ENCODE peak calls at places on chromosomes 13 and 19, in four cellular contexts. One of them, this sample, is unnamed.

GRCh38 chr13:112679381-112679780 is 10.5 kb upstream of the ATP11A start:
- DNase-seq in keratinocyte: no peak
- DNase-seq in HFFc6: no peak
- DNase-seq in cardiac fibroblast: no peak
- DNase-seq in this sample: peak

GRCh38 chr19:20664917-20665781 is 3.8 kb upstream of the ZNF626 start:
- DNase-seq in HFFc6: no peak
- DNase-seq in cardiac fibroblast: peak
- DNase-seq in keratinocyte: no peak
- DNase-seq in this sample: peak

GRCh38 chr19:10018219-10018618 is 4.9 kb downstream of the RDH8 start:
- DNase-seq in keratinocyte: no peak
- DNase-seq in HFFc6: peak
- DNase-seq in cardiac fibroblast: no peak
- DNase-seq in this sample: no peak

GRCh38 chr19:40596608-40597328 is 4.4 kb upstream of the LTBP4 start:
- DNase-seq in HFFc6: peak
- DNase-seq in keratinocyte: no peak
- DNase-seq in cardiac fibroblast: peak
- DNase-seq in this sample: peak

GRCh38 chr13:45138282-45138681 is 18.0 kb downstream of the GTF2F2 start:
- DNase-seq in keratinocyte: no peak
- DNase-seq in cardiac fibroblast: no peak
- DNase-seq in HFFc6: no peak
- DNase-seq in this sample: no peak

GRCh38 chr13:98824376-98825160 is 72.1 kb upstream of the SLC15A1 start:
- DNase-seq in keratinocyte: no peak
- DNase-seq in cardiac fibroblast: no peak
- DNase-seq in HFFc6: no peak
- DNase-seq in this sample: no peak

GRCh38 chr19:6250024-6250605 is 29.7 kb downstream of the MLLT1 start:
- DNase-seq in cardiac fibroblast: peak
- DNase-seq in keratinocyte: no peak
- DNase-seq in HFFc6: peak
- DNase-seq in this sample: no peak

GRCh38 chr13:26987614-26988013 is 184.0 kb downstream of the USP12 start:
- DNase-seq in HFFc6: no peak
- DNase-seq in keratinocyte: no peak
- DNase-seq in cardiac fibroblast: no peak
- DNase-seq in this sample: no peak

GRCh38 chr13:29693297-29693945 is 97.9 kb upstream of the SLC7A1 start:
- DNase-seq in HFFc6: no peak
- DNase-seq in keratinocyte: no peak
- DNase-seq in cardiac fibroblast: no peak
- DNase-seq in this sample: no peak

GRCh38 chr19:6501740-6502648 is at the start of gene TUBB4A:
- DNase-seq in HFFc6: no peak
- DNase-seq in keratinocyte: no peak
- DNase-seq in cardiac fibroblast: no peak
- DNase-seq in this sample: no peak

GRCh38 chr13:98175823-98176222 is 1.2 kb downstream of the RNF113B start:
- DNase-seq in cardiac fibroblast: no peak
- DNase-seq in keratinocyte: no peak
- DNase-seq in HFFc6: no peak
- DNase-seq in this sample: no peak

GRCh38 chr19:58555369-58555885 is 522 bp upstream of the CHMP2A start:
- DNase-seq in HFFc6: no peak
- DNase-seq in cardiac fibroblast: no peak
- DNase-seq in keratinocyte: no peak
- DNase-seq in this sample: no peak

GRCh38 chr13:112012705-112013085 is 54.3 kb upstream of the SOX1 start:
- DNase-seq in keratinocyte: no peak
- DNase-seq in cardiac fibroblast: no peak
- DNase-seq in HFFc6: no peak
- DNase-seq in this sample: no peak

GRCh38 chr19:3494051-3494450 is 6.4 kb downstream of the DOHH start:
- DNase-seq in keratinocyte: no peak
- DNase-seq in HFFc6: no peak
- DNase-seq in cardiac fibroblast: no peak
- DNase-seq in this sample: no peak

GRCh38 chr19:44401108-44401786 is at the start of gene ZNF285:
- DNase-seq in HFFc6: peak
- DNase-seq in cardiac fibroblast: peak
- DNase-seq in keratinocyte: peak
- DNase-seq in this sample: peak

GRCh38 chr19:55418185-55418584 is 10.6 kb upstream of the UBE2S start:
- DNase-seq in keratinocyte: no peak
- DNase-seq in HFFc6: peak
- DNase-seq in cardiac fibroblast: peak
- DNase-seq in this sample: no peak

GRCh38 chr13:57264965-57265364 is 98.0 kb downstream of the PRR20E start:
- DNase-seq in keratinocyte: no peak
- DNase-seq in HFFc6: no peak
- DNase-seq in cardiac fibroblast: no peak
- DNase-seq in this sample: no peak
- TF ChIP-seq CTCF in keratinocyte: no peak
- TF ChIP-seq CTCF in HFFc6: no peak
- TF ChIP-seq CTCF in cardiac fibroblast: no peak
- TF ChIP-seq CTCF in this sample: no peak

GRCh38 chr13:36509369-36509768 is 77.1 kb downstream of the CCNA1 start:
- DNase-seq in cardiac fibroblast: no peak
- DNase-seq in HFFc6: no peak
- DNase-seq in keratinocyte: no peak
- DNase-seq in this sample: no peak
- TF ChIP-seq CTCF in cardiac fibroblast: peak
- TF ChIP-seq CTCF in HFFc6: no peak
- TF ChIP-seq CTCF in keratinocyte: no peak
- TF ChIP-seq CTCF in this sample: no peak

GRCh38 chr13:22498006-22498405 is 682.8 kb upstream of the SGCG start:
- DNase-seq in keratinocyte: no peak
- DNase-seq in cardiac fibroblast: no peak
- DNase-seq in HFFc6: no peak
- DNase-seq in this sample: no peak

GRCh38 chr13:22499919-22500318 is 680.9 kb upstream of the SGCG start:
- DNase-seq in cardiac fibroblast: no peak
- DNase-seq in keratinocyte: no peak
- DNase-seq in HFFc6: no peak
- DNase-seq in this sample: no peak

GRCh38 chr13:22496803-22497508 is 683.8 kb upstream of the SGCG start:
- DNase-seq in keratinocyte: no peak
- DNase-seq in cardiac fibroblast: no peak
- DNase-seq in HFFc6: no peak
- DNase-seq in this sample: no peak
- TF ChIP-seq CTCF in keratinocyte: no peak
- TF ChIP-seq CTCF in cardiac fibroblast: no peak
- TF ChIP-seq CTCF in HFFc6: no peak
- TF ChIP-seq CTCF in this sample: no peak

GRCh38 chr19:32878988-32879387 is 9.4 kb upstream of the SLC7A9 start:
- DNase-seq in cardiac fibroblast: no peak
- DNase-seq in HFFc6: no peak
- DNase-seq in keratinocyte: no peak
- DNase-seq in this sample: no peak
- TF ChIP-seq CTCF in cardiac fibroblast: no peak
- TF ChIP-seq CTCF in HFFc6: no peak
- TF ChIP-seq CTCF in keratinocyte: no peak
- TF ChIP-seq CTCF in this sample: no peak

GRCh38 chr13:28658539-28658795 is 463 bp upstream of the POMP start:
- DNase-seq in cardiac fibroblast: no peak
- DNase-seq in HFFc6: no peak
- DNase-seq in keratinocyte: no peak
- DNase-seq in this sample: no peak

GRCh38 chr13:28658796-28659610 is at the start of gene POMP:
- DNase-seq in HFFc6: peak
- DNase-seq in keratinocyte: peak
- DNase-seq in cardiac fibroblast: peak
- DNase-seq in this sample: peak

GRCh38 chr13:28659611-28659970 is 661 bp downstream of the POMP start:
- DNase-seq in keratinocyte: no peak
- DNase-seq in cardiac fibroblast: peak
- DNase-seq in HFFc6: peak
- DNase-seq in this sample: no peak

GRCh38 chr13:28655566-28655965 is 3.4 kb upstream of the POMP start:
- DNase-seq in HFFc6: peak
- DNase-seq in keratinocyte: no peak
- DNase-seq in cardiac fibroblast: peak
- DNase-seq in this sample: no peak

GRCh38 chr13:28657784-28658538 is 969 bp upstream of the POMP start:
- DNase-seq in keratinocyte: no peak
- DNase-seq in HFFc6: peak
- DNase-seq in cardiac fibroblast: peak
- DNase-seq in this sample: no peak
- TF ChIP-seq CTCF in keratinocyte: no peak
- TF ChIP-seq CTCF in HFFc6: peak
- TF ChIP-seq CTCF in cardiac fibroblast: peak
- TF ChIP-seq CTCF in this sample: no peak